ENCODE peak calls at places on chromosomes 4 and X, in six cellular contexts. One of them, this sample, is unnamed.

GRCh38 chr4:76342191-76342590 is 35.7 kb downstream of the STBD1 start:
- DNase-seq in iris pigment epithelial cell: no peak
- DNase-seq in trophoblast cell: no peak
- DNase-seq in mucosa of gallbladder: no peak
- DNase-seq in NCI-H1105: no peak
- DNase-seq in NCI-H82: no peak
- DNase-seq in this sample: no peak

GRCh38 chr4:49032440-49033161 is 46.5 kb downstream of the CWH43 start:
- DNase-seq in iris pigment epithelial cell: peak; percentile 17
- DNase-seq in trophoblast cell: peak; percentile 54
- DNase-seq in mucosa of gallbladder: no peak
- DNase-seq in NCI-H1105: no peak
- DNase-seq in NCI-H82: peak; percentile 49
- DNase-seq in this sample: no peak

GRCh38 chr4:146245246-146245645 is 30.9 kb downstream of the REELD1 start:
- DNase-seq in iris pigment epithelial cell: no peak
- DNase-seq in trophoblast cell: no peak
- DNase-seq in mucosa of gallbladder: no peak
- DNase-seq in NCI-H1105: no peak
- DNase-seq in NCI-H82: no peak
- DNase-seq in this sample: no peak

GRCh38 chr4:81875962-81876650 is 404.4 kb upstream of the RASGEF1B start:
- DNase-seq in iris pigment epithelial cell: no peak
- DNase-seq in trophoblast cell: no peak
- DNase-seq in mucosa of gallbladder: no peak
- DNase-seq in NCI-H1105: no peak
- DNase-seq in NCI-H82: no peak
- DNase-seq in this sample: no peak

GRCh38 chr4:139988863-139989765 is 164.9 kb downstream of the MAML3 start:
- DNase-seq in iris pigment epithelial cell: peak; percentile 97
- DNase-seq in trophoblast cell: peak; percentile 95
- DNase-seq in mucosa of gallbladder: no peak
- DNase-seq in NCI-H1105: no peak
- DNase-seq in NCI-H82: no peak
- DNase-seq in this sample: no peak

GRCh38 chrX:45668686-45669443 is 468.2 kb upstream of the DIPK2B start:
- DNase-seq in iris pigment epithelial cell: peak; percentile 94
- DNase-seq in trophoblast cell: no peak
- DNase-seq in mucosa of gallbladder: no peak
- DNase-seq in NCI-H1105: no peak
- DNase-seq in NCI-H82: no peak
- DNase-seq in this sample: no peak

GRCh38 chr4:128715616-128716015 is 93.9 kb upstream of the JADE1 start:
- DNase-seq in iris pigment epithelial cell: peak; percentile 79
- DNase-seq in trophoblast cell: no peak
- DNase-seq in mucosa of gallbladder: no peak
- DNase-seq in NCI-H1105: no peak
- DNase-seq in NCI-H82: no peak
- DNase-seq in this sample: no peak

GRCh38 chr4:100738388-100739165 is 220.8 kb upstream of the EMCN start:
- DNase-seq in iris pigment epithelial cell: peak; percentile 61
- DNase-seq in trophoblast cell: peak; percentile 4
- DNase-seq in mucosa of gallbladder: no peak
- DNase-seq in NCI-H1105: no peak
- DNase-seq in NCI-H82: peak; percentile 2
- DNase-seq in this sample: no peak

GRCh38 chr4:16083217-16084191 is at the start of gene PROM1:
- DNase-seq in iris pigment epithelial cell: no peak
- DNase-seq in trophoblast cell: peak; percentile 36
- DNase-seq in mucosa of gallbladder: peak; percentile 23
- DNase-seq in NCI-H1105: peak; percentile 45
- DNase-seq in NCI-H82: peak; percentile 83
- DNase-seq in this sample: no peak

GRCh38 chrX:139924069-139924695 is 8.7 kb downstream of the ATP11C start:
- DNase-seq in iris pigment epithelial cell: peak; percentile 9
- DNase-seq in trophoblast cell: no peak
- DNase-seq in mucosa of gallbladder: no peak
- DNase-seq in NCI-H1105: no peak
- DNase-seq in NCI-H82: peak; percentile 19
- DNase-seq in this sample: no peak

GRCh38 chrX:7570432-7571009 is 272.4 kb upstream of the VCX start:
- DNase-seq in iris pigment epithelial cell: no peak
- DNase-seq in trophoblast cell: peak; percentile 60
- DNase-seq in mucosa of gallbladder: no peak
- DNase-seq in NCI-H1105: no peak
- DNase-seq in NCI-H82: no peak
- DNase-seq in this sample: no peak

GRCh38 chr4:185513489-185514181 is 21.7 kb downstream of the PDLIM3 start:
- DNase-seq in iris pigment epithelial cell: peak; percentile 97
- DNase-seq in trophoblast cell: no peak
- DNase-seq in mucosa of gallbladder: no peak
- DNase-seq in NCI-H1105: no peak
- DNase-seq in NCI-H82: no peak
- DNase-seq in this sample: no peak

GRCh38 chrX:27918799-27919198 is 62.5 kb downstream of the DCAF8L1 start:
- DNase-seq in iris pigment epithelial cell: peak; percentile 39
- DNase-seq in trophoblast cell: no peak
- DNase-seq in mucosa of gallbladder: peak; percentile 13
- DNase-seq in NCI-H1105: no peak
- DNase-seq in NCI-H82: peak; percentile 9
- DNase-seq in this sample: no peak

GRCh38 chr4:95209942-95210341 is 338.8 kb downstream of the UNC5C start:
- DNase-seq in iris pigment epithelial cell: no peak
- DNase-seq in trophoblast cell: no peak
- DNase-seq in mucosa of gallbladder: no peak
- DNase-seq in NCI-H1105: no peak
- DNase-seq in NCI-H82: no peak
- DNase-seq in this sample: no peak

GRCh38 chrX:124098089-124098488 is 136.6 kb downstream of the STAG2 start:
- DNase-seq in iris pigment epithelial cell: peak; percentile 56
- DNase-seq in trophoblast cell: peak; percentile 48
- DNase-seq in mucosa of gallbladder: no peak
- DNase-seq in NCI-H1105: no peak
- DNase-seq in NCI-H82: peak; percentile 51
- DNase-seq in this sample: no peak

This sample was measured in stimulated activated effector memory CD8-positive, alpha-beta T cell treated with anti-CD3 and anti-CD28 coated beads, Interleukin-12 subunit alpha, Interleukin-12 subunit beta, amount 100 ng/mL, for 72 hours.